ENCODE peak calls at places on chromosomes 11 and 22, in six cellular contexts. B is GM10248; D is kidney tubule cell; Q is left cardiac atrium; W is endothelial cell; C is stimulated activated CD4-positive, alpha-beta T cell treated with anti-CD3 and anti-CD28 coated beads, Interleukin-15, amount 100 ng/mL, for 1 hour. O is an unnamed sample.

GRCh38 chr11:58658553-58659080 is 36.2 kb downstream of the CNTF start:
- DNase-seq in C (no peak), B (no peak), W (no peak), Q (no peak), D (peak; percentile 33), O (no peak)

GRCh38 chr22:28023036-28023435 is 104.0 kb upstream of the PITPNB start:
- DNase-seq in D (no peak), Q (no peak), C (no peak), B (no peak), W (no peak), O (no peak)

GRCh38 chr11:121741954-121742361 is 289.2 kb upstream of the SORL1-AS1 start:
- DNase-seq in Q (peak; percentile 85), W (no peak), C (no peak), B (no peak), D (no peak), O (no peak)

GRCh38 chr11:82398300-82398815 is 335.3 kb downstream of the FAM181B start:
- DNase-seq in Q (no peak), D (peak; percentile 81), C (no peak), W (no peak), B (no peak), O (no peak)

GRCh38 chr22:42769238-42769573 is 48.5 kb upstream of the A4GALT start:
- DNase-seq in B (no peak), C (no peak), D (no peak), W (no peak), Q (no peak), O (no peak)

GRCh38 chr11:112722876-112723275 is 238.3 kb upstream of the NCAM1 start:
- DNase-seq in C (no peak), Q (no peak), D (no peak), B (no peak), W (no peak), O (no peak)

GRCh38 chr22:27507935-27508504 is 293.5 kb downstream of the MN1 start:
- DNase-seq in W (no peak), B (no peak), Q (no peak), D (no peak), C (no peak), O (no peak)

GRCh38 chr11:92735039-92735438 is 234.4 kb upstream of the MTNR1B start:
- DNase-seq in W (no peak), D (peak; percentile 17), B (no peak), Q (no peak), C (no peak), O (no peak)

GRCh38 chr11:93623179-93623578 is 38.3 kb upstream of the CEP295 start:
- DNase-seq in D (no peak), B (peak; percentile 26), Q (no peak), W (peak; percentile 22), C (no peak), O (no peak)

O was measured in NCI-H1694 treated with DMSO at 0.1 percent for 48 hours.